ENCODE peak calls at places on chromosomes 11 and 22, in four cellular contexts. U, D, C and X are unnamed samples.

GRCh38 chr11:11072067-11072466 is 214.2 kb upstream of the ZBED5 start:
- DNase-seq in U (no peak), D (no peak), C (no peak), X (no peak)

GRCh38 chr11:126465573-126466287 is 110.2 kb downstream of the ST3GAL4 start:
- DNase-seq in D (no peak), C (no peak), U (no peak), X (no peak)

GRCh38 chr11:66883021-66883968 is 26.4 kb downstream of the LRFN4 start:
- DNase-seq in U (peak), C (peak), D (no peak), X (no peak)

GRCh38 chr11:114350022-114350421 is 50.3 kb downstream of the C11orf71 start:
- DNase-seq in C (no peak), D (no peak), U (no peak), X (no peak)

GRCh38 chr22:20584872-20585639 is 77.6 kb downstream of the MED15 start:
- DNase-seq in C (no peak), U (no peak), D (no peak), X (no peak)

GRCh38 chr11:119029340-119030028 is 1.2 kb downstream of the SLC37A4 start:
- DNase-seq in U (peak), C (no peak), D (peak), X (no peak)

GRCh38 chr11:65003282-65003681 is 6.5 kb upstream of the BATF2 start:
- DNase-seq in C (no peak), U (no peak), D (no peak), X (no peak)

GRCh38 chr11:14059491-14059890 is 97.0 kb downstream of the SPON1 start:
- DNase-seq in D (no peak), U (no peak), C (no peak), X (no peak)